ENCODE peak calls at places on chromosomes 6 and 20, in five cellular contexts. V is heart left ventricle, D is fibroblast of lung, C is stomach, W is HepG2. H is an unnamed sample.

GRCh38 chr6:41072836-41073202 is at the start of gene NFYA:
- DNase-seq in V (no peak), D (no peak), C (peak), W (no peak), H (no peak)

GRCh38 chr20:58023346-58023745 is 205.1 kb downstream of the ANKRD60 start:
- DNase-seq in V (no peak), D (no peak), C (no peak), W (no peak), H (no peak)

GRCh38 chr6:11729083-11729482 is 49.5 kb downstream of the ADTRP start:
- DNase-seq in V (no peak), D (no peak), C (no peak), W (no peak), H (no peak)

GRCh38 chr6:138334963-138335362 is 42.7 kb upstream of the SMIM28 start:
- DNase-seq in V (no peak), D (no peak), C (no peak), W (no peak), H (no peak)

GRCh38 chr6:137512768-137513605 is 18.8 kb upstream of the OLIG3 start:
- DNase-seq in V (no peak), D (no peak), C (no peak), W (no peak), H (no peak)

GRCh38 chr6:131058236-131058635 is 4.8 kb downstream of the EPB41L2 start:
- DNase-seq in V (no peak), D (peak), C (no peak), W (no peak), H (no peak)

GRCh38 chr6:25215881-25216280 is 63.3 kb upstream of the CARMIL1 start:
- DNase-seq in V (no peak), D (no peak), C (no peak), W (no peak), H (no peak)

GRCh38 chr6:1110935-1111334 is 201.0 kb upstream of the FOXQ1 start:
- DNase-seq in V (no peak), D (no peak), C (no peak), W (no peak), H (no peak)

GRCh38 chr20:44494681-44495080 is 19.0 kb downstream of the TTPAL start:
- DNase-seq in V (no peak), D (no peak), C (no peak), W (no peak), H (no peak)

GRCh38 chr6:124064317-124065113 is 260.9 kb downstream of the NKAIN2 start:
- DNase-seq in V (no peak), D (no peak), C (no peak), W (no peak), H (no peak)

GRCh38 chr6:130933712-130934200 is 106.5 kb downstream of the SMLR1 start:
- DNase-seq in V (no peak), D (peak), C (no peak), W (peak), H (no peak)

GRCh38 chr6:110710115-110710514 is 105.2 kb downstream of the CDK19 start:
- DNase-seq in V (no peak), D (no peak), C (no peak), W (no peak), H (no peak)

GRCh38 chr6:77466055-77467028 is 3.1 kb upstream of the HTR1B start:
- DNase-seq in V (no peak), D (peak), C (peak), W (peak), H (peak)

GRCh38 chr6:43937236-43938177 is 167.5 kb downstream of the VEGFA start:
- DNase-seq in V (no peak), D (no peak), C (peak), W (no peak), H (no peak)

GRCh38 chr6:32566957-32567356 is 22.7 kb downstream of the HLA-DRB1 start:
- DNase-seq in V (no peak), D (no peak), C (no peak), W (no peak), H (no peak)

GRCh38 chr20:57794600-57795346 is 85.0 kb upstream of the PMEPA1 start:
- DNase-seq in V (no peak), D (peak), C (no peak), W (no peak), H (no peak)

GRCh38 chr6:107706516-107706915 is 117.6 kb downstream of the SCML4 start:
- DNase-seq in V (no peak), D (no peak), C (no peak), W (no peak), H (no peak)

GRCh38 chr6:46102123-46102522 is 27.7 kb upstream of the ENPP4 start:
- DNase-seq in V (no peak), D (no peak), C (no peak), W (no peak), H (no peak)

GRCh38 chr20:20407891-20408805 is 40.2 kb downstream of the INSM1 start:
- DNase-seq in V (no peak), D (peak), C (no peak), W (peak), H (peak)

GRCh38 chr6:81758221-81758620 is 5.7 kb upstream of the TENT5A start:
- DNase-seq in V (no peak), D (no peak), C (no peak), W (no peak), H (no peak)

GRCh38 chr6:87483929-87484328 is 11.2 kb downstream of the SLC35A1 start:
- DNase-seq in V (no peak), D (peak), C (no peak), W (peak), H (peak)

GRCh38 chr20:5859611-5860010 is 90.7 kb downstream of the TRMT6 start:
- DNase-seq in V (no peak), D (peak), C (no peak), W (no peak), H (no peak)

GRCh38 chr6:53527249-53527765 is 17.6 kb downstream of the GCLC start:
- DNase-seq in V (no peak), D (no peak), C (no peak), W (no peak), H (no peak)

GRCh38 chr6:169779896-169780295 is 28.5 kb downstream of the ERMARD start:
- DNase-seq in V (no peak), D (no peak), C (no peak), W (no peak), H (no peak)

GRCh38 chr20:50110141-50111047 is 2.6 kb downstream of the UBE2V1 start:
- DNase-seq in V (no peak), D (peak), C (peak), W (peak), H (no peak)

GRCh38 chr20:47258745-47259695 is 97.5 kb downstream of the ZMYND8 start:
- DNase-seq in V (peak), D (peak), C (no peak), W (no peak), H (peak)

GRCh38 chr6:33313709-33314514 is at the start of gene TAPBP:
- DNase-seq in V (peak), D (peak), C (peak), W (peak), H (no peak)

GRCh38 chr20:2125474-2126112 is 24.0 kb downstream of the STK35 start:
- DNase-seq in V (peak), D (no peak), C (no peak), W (no peak), H (no peak)

GRCh38 chr20:47389867-47390347 is 33.4 kb upstream of the ZMYND8 start:
- DNase-seq in V (no peak), D (peak), C (no peak), W (no peak), H (no peak)

GRCh38 chr6:124040655-124041054 is 237.0 kb downstream of the NKAIN2 start:
- DNase-seq in V (no peak), D (no peak), C (no peak), W (no peak), H (no peak)

GRCh38 chr6:84687487-84687886 is 76.9 kb downstream of the TBX18 start:
- DNase-seq in V (no peak), D (peak), C (no peak), W (no peak), H (no peak)

GRCh38 chr6:13303668-13304017 is 24.7 kb downstream of the TBC1D7 start:
- DNase-seq in V (peak), D (peak), C (peak), W (no peak), H (no peak)

GRCh38 chr20:49635171-49635570 is 67.2 kb upstream of the PTGIS start:
- DNase-seq in V (peak), D (no peak), C (no peak), W (no peak), H (no peak)

GRCh38 chr6:33199687-33200233 is 705 bp downstream of the RXRB start:
- DNase-seq in V (peak), D (peak), C (peak), W (peak), H (no peak)

GRCh38 chr6:51166914-51167313 is 348.2 kb downstream of the TFAP2B start:
- DNase-seq in V (no peak), D (no peak), C (no peak), W (no peak), H (no peak)

GRCh38 chr6:169986171-169986847 is 234.9 kb downstream of the ERMARD start:
- DNase-seq in V (peak), D (no peak), C (no peak), W (no peak), H (no peak)

GRCh38 chr6:138101946-138102731 is 5.1 kb downstream of the PERP start:
- DNase-seq in V (no peak), D (no peak), C (no peak), W (no peak), H (no peak)

GRCh38 chr20:47453167-47453782 is 48.4 kb upstream of the NCOA3 start:
- DNase-seq in V (peak), D (peak), C (no peak), W (peak), H (peak)

GRCh38 chr6:10540073-10540746 is 19.1 kb downstream of the GCNT2 start:
- DNase-seq in V (no peak), D (no peak), C (no peak), W (no peak), H (no peak)

GRCh38 chr6:130322673-130323268 is 43.0 kb upstream of the TMEM200A start:
- DNase-seq in V (no peak), D (peak), C (peak), W (peak), H (no peak)

GRCh38 chr20:36066777-36067176 is 87.8 kb upstream of the EPB41L1 start:
- DNase-seq in V (no peak), D (no peak), C (peak), W (no peak), H (no peak)

GRCh38 chr20:36074983-36075382 is 79.6 kb upstream of the EPB41L1 start:
- DNase-seq in V (no peak), D (peak), C (no peak), W (no peak), H (no peak)

GRCh38 chr20:36071848-36072247 is 82.7 kb upstream of the EPB41L1 start:
- DNase-seq in V (no peak), D (no peak), C (no peak), W (no peak), H (no peak)

GRCh38 chr20:36065427-36065998 is 89.0 kb upstream of the EPB41L1 start:
- DNase-seq in V (no peak), D (no peak), C (no peak), W (no peak), H (no peak)

DNA sequence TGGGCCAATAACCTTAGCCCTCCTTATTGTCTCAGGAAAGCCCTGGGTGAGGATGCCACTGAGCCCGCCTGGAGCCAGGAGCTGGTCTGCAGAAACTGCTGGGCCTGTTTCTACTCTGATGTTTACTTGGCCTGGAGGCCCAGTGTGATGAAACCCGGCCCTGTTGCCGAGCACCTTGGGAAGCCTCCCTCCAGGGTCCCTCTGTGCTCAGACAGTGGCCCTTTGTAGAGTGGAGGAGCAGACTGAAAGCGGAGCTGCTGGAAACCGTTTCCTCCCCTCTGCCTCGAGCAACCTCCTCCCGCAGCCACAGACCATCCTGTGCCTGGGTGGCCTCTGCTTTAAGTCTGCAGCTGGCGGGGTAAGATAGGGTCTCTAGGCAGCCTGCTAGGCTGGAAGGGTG is 84.1 kb upstream of the EPB41L1 start:
- DNase-seq in V (no peak), D (no peak), C (no peak), W (peak), H (no peak)
- H3K4me3 ChIP-seq in V (no peak), D (no peak), C (no peak), W (no peak), H (no peak)

GRCh38 chr6:63923139-63923739 is 287.6 kb downstream of the PHF3 start:
- DNase-seq in V (no peak), D (peak), C (no peak), W (peak), H (no peak)
- TF ChIP-seq CTCF in V (peak), D (peak), C (peak), W (peak), H (peak)

GRCh38 chr6:104956663-104957294 is at the start of gene LIN28B:
- DNase-seq in V (no peak), D (no peak), C (no peak), W (peak), H (no peak)
- H3K4me3 ChIP-seq in V (no peak), D (no peak), C (no peak), W (peak), H (no peak)

GRCh38 chr6:47352169-47352568 is 42.5 kb upstream of the TNFRSF21 start:
- DNase-seq in V (no peak), D (no peak), C (no peak), W (peak), H (no peak)
- TF ChIP-seq CTCF in V (no peak), D (peak), C (no peak), W (peak), H (peak)

GRCh38 chr20:63652192-63652980 is 838 bp downstream of the STMN3 start:
- DNase-seq in V (no peak), D (peak), C (no peak), W (peak), H (no peak)

GRCh38 chr20:63651942-63652191 is 1.4 kb downstream of the STMN3 start:
- DNase-seq in V (no peak), D (no peak), C (no peak), W (no peak), H (no peak)

GRCh38 chr20:63655249-63655648 is 2.0 kb upstream of the STMN3 start:
- DNase-seq in V (no peak), D (no peak), C (no peak), W (no peak), H (no peak)

GRCh38 chr20:63653974-63654680 is 903 bp upstream of the STMN3 start:
- DNase-seq in V (no peak), D (no peak), C (no peak), W (no peak), H (no peak)

DNA sequence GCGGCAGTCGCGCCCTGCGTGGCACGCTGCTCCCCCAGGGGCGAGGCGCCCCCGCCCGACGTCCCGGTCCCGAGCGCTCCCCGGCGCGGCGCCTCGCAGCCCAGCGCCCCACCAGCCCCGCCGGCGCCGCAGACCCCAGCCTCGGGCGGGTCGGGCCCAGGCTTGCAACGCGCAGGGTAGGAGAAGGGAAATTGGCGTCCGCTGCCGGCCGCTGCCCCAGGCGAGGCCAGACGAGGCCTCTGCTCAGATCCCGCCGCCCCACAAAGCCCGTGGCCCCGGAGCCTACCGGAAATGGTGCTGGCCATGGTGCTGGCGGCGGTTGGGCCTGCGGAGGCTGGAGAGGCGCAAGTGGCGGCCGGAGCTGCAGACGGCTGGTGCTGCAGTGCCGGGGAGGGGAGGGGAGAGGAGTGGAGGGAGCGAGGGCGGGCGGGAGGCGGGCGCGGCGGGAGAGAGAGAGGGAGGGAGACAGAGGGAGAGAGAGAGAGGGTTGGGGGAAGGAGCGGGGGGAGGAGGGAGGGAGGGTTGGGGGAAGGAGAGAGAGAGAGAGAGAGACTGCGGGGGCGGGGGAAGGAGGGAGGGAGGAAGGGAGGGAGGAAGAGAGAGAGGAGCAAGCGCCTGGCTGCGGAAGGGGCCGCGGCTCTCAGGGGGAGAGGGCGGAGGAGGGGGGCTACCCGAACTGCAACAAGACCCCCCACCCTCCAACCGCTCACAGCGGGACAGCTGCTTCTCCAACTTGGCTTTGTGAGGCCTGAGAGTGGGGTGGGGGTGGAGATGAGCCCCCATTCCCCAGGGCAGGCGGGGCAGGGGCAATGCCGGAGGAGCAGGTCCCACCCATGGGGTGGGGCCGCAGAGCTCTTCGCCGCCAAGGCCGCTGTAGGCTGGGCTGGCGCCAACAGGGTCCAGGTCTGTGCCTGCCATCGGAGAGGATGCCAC is at the start of gene STMN3:
- DNase-seq in V (peak), D (peak), C (peak), W (peak), H (no peak)
- H3K4me3 ChIP-seq in V (peak), D (peak), C (peak), W (peak), H (peak)

DNA sequence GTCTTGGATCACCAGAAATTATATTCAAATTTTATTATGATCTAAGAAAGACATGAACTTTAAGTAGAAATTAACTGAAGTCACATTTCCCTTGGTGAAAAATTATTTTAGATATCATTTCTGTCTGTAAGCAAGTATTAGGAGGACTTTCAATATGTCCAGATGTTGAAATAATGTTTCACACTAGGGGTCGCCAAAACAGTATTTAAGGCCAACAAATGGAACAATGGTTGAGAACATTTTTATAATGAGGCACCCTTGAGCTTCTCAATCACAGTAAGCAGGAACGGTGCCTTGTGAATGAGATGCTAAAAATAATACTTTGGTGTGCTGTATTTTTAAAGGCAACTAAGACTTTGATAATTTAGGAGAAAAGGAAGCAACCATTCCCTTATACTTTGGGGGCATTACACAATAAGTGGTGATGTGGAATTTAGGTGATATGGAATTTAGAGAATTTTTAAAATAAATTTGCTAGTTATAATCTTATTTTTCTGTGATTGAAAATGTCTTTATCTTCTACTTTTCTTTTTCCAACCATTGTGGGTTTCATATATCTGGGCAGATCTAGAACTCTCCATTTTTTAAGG is 9.6 kb upstream of the SF3B5 start:
- DNase-seq in V (no peak), D (peak), C (no peak), W (peak), H (peak)
- TF ChIP-seq CTCF in V (peak), D (peak), C (peak), W (peak), H (peak)

H was measured in epithelial cell of proximal tubule.